ENCODE peak calls at places on chromosomes 16 and 17, in four cellular contexts. P is upper lobe of left lung, R is HepG2, G is K562. B is an unnamed sample.

GRCh38 chr16:53752566-53752965 is 48.6 kb downstream of the FTO start:
- ATAC-seq in G (no peak), R (no peak), P (no peak), B (no peak)

GRCh38 chr16:66107661-66108060 is 258.8 kb upstream of the CDH5 start:
- ATAC-seq in R (no peak), G (no peak), P (no peak), B (no peak)

GRCh38 chr17:70552230-70552981 is 383.1 kb downstream of the KCNJ2 start:
- ATAC-seq in R (peak), P (peak), G (no peak), B (no peak)

GRCh38 chr16:50467943-50468748 is 80.0 kb upstream of the NKD1 start:
- ATAC-seq in G (peak), P (peak), R (peak), B (peak)

GRCh38 chr16:59973966-59974365 is 1239.8 kb upstream of the GOT2 start:
- ATAC-seq in R (no peak), G (no peak), P (no peak), B (no peak)

GRCh38 chr17:35586569-35587073 is 501 bp upstream of the AP2B1 start:
- ATAC-seq in G (peak), R (no peak), P (peak), B (peak)

GRCh38 chr17:17605747-17606083 is 14.2 kb upstream of the PEMT start:
- ATAC-seq in P (peak), R (no peak), G (peak), B (no peak)

GRCh38 chr17:2011421-2012371 is 13.4 kb downstream of the RTN4RL1 start:
- ATAC-seq in R (no peak), G (no peak), P (peak), B (peak)

GRCh38 chr16:47728229-47728628 is 267.1 kb downstream of the PHKB start:
- ATAC-seq in G (no peak), P (no peak), R (no peak), B (no peak)

GRCh38 chr17:33200587-33200986 is 92.5 kb downstream of the ASIC2 start:
- ATAC-seq in R (no peak), P (no peak), G (peak), B (no peak)

GRCh38 chr17:60600490-60601431 is 768 bp downstream of the PPM1D start:
- ATAC-seq in G (peak), P (peak), R (peak), B (no peak)

GRCh38 chr17:43170140-43170765 is 761 bp upstream of the NBR1 start:
- ATAC-seq in G (peak), P (peak), R (peak), B (peak)
- TF ChIP-seq EP300 in G (peak), P (no peak), R (peak), B (no peak)

GRCh38 chr16:68298907-68299515 is 11.7 kb downstream of the SLC7A6OS start:
- ATAC-seq in R (peak), G (no peak), P (peak), B (peak)
- TF ChIP-seq POLR2AphosphoS5 in R (no peak), G (peak), P (no peak), B (peak)

DNA sequence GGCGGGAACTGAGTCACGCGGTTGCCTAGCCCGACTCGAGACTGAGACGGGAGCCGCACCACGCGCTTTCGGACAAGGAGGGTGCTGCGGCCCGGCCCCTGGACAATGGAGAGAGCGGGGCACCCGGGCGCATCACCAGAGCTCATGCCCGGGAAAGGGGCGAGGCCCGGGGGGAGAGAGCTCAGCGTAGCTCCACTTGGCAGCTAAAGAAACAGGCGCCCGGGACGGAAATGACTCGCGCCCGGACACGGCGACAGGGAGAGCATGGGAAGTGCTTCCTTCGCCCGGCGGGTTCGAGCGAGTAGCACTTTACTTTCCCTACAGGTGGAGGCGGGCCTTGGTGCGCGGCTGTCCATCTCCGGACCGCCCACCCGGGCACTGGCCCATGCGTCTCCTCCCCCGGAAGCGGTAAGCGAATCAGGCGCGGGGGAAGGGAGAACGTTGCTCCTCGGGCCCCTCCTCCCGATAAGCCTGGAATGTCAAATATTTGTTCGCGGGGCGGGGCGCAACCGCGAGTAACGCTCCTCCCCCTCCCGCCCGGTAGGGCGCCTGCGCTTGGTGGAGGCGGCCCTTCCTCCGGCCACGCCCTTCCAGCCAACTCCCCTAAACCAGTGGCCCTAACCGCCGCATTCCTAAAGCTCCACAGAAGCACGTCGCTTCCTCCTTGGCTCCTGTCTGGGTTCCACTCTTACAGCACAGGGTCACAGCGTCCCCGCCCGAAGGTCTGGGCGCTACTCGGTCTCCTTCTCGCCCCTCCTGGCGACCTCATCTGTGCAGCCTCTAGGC is 1.5 kb upstream of the ESRP2 start:
- ATAC-seq in P (peak), G (no peak), R (peak), B (peak)
- TF ChIP-seq EP300 in P (no peak), G (no peak), R (peak), B (no peak)

DNA sequence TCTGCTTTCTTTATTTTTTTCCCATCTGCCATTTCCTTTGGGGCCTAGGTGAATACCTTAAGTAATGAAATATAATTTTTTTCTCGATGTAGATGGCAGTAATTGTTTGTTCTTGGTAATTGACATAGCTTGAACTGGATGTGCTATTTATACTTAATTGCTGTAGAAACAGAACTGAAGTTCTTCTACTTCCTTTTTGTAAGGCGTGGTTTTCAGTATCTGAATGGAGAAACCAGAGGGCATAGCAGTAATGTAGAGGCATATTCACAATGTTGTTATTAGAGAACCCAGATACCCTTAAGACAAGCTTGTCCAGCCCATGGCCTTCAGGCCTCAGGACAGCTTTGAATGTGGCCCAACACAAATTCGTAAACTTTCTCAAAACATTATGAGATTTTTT is 16.4 kb downstream of the ATP6V0A1 start:
- ATAC-seq in P (no peak), R (no peak), G (no peak), B (no peak)
- TF ChIP-seq POLR2AphosphoS5 in P (no peak), R (no peak), G (no peak), B (no peak)

GRCh38 chr17:28811594-28812135 is 30.9 kb downstream of the FAM222B start:
- ATAC-seq in G (peak), R (peak), P (no peak), B (no peak)

GRCh38 chr17:28816540-28816939 is 26.1 kb downstream of the FAM222B start:
- ATAC-seq in G (no peak), P (no peak), R (no peak), B (no peak)

GRCh38 chr17:28810437-28810836 is 32.2 kb downstream of the FAM222B start:
- ATAC-seq in R (no peak), P (no peak), G (no peak), B (no peak)

GRCh38 chr17:28812980-28813377 is 29.6 kb downstream of the FAM222B start:
- ATAC-seq in R (no peak), P (no peak), G (no peak), B (no peak)

DNA sequence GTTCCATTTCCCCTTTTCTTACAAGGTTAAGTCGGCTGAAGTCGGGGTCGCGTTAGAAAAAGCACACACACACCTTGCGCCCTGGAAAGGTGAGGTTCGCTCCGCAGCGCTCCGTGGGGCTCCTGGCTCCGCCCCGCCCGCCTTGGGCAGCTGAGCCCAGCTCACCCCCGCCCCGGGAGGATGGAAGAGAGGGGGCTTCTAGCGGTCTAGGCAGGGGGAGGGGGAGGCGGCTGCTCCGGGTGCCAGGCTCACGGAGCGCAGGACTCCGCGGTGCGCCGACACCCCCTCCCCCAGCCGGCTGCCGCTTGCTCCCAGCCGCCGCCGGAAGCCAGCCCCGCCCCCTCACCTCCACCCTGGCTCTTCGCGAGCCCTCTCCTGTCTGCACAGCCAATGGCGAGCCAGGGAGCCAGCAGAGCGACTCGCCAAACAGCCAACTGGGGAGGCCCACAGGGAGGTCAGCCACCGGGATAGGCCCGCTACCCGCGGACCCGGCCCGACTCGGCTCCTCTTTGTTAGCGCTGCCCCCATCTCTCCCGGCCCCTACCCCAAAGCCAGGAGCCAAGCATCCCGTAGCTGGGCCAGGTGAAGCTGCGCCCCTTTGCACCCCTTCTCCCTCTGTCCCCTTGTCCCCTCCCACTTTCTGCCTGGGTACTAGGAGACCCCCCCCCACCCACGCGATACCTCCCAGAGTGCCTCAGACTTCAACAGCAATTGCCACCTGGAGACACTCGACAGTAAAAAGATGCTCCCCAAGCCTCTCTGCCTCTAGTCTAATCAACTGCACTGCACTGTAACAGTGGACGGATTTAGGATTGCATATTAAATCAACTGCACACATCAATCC is 30.2 kb downstream of the FAM222B start:
- ATAC-seq in G (peak), P (peak), R (peak), B (peak)
- TF ChIP-seq EP300 in G (peak), P (no peak), R (no peak), B (no peak)

GRCh38 chr16:30184430-30185140 is 1.2 kb downstream of the CORO1A start:
- ATAC-seq in G (no peak), R (peak), P (no peak), B (no peak)
- TF ChIP-seq POLR2AphosphoS5 in G (no peak), R (no peak), P (no peak), B (no peak)

GRCh38 chr16:79195948-79196347 is 404.6 kb downstream of the MAF start:
- ATAC-seq in R (no peak), G (no peak), P (no peak), B (no peak)

GRCh38 chr16:79191933-79192332 is 408.6 kb downstream of the MAF start:
- ATAC-seq in P (no peak), R (no peak), G (no peak), B (no peak)

GRCh38 chr16:79190542-79190941 is 410.0 kb downstream of the MAF start:
- ATAC-seq in R (no peak), G (no peak), P (no peak), B (no peak)

GRCh38 chr16:79194291-79194690 is 406.2 kb downstream of the MAF start:
- ATAC-seq in R (no peak), G (no peak), P (no peak), B (no peak)

DNA sequence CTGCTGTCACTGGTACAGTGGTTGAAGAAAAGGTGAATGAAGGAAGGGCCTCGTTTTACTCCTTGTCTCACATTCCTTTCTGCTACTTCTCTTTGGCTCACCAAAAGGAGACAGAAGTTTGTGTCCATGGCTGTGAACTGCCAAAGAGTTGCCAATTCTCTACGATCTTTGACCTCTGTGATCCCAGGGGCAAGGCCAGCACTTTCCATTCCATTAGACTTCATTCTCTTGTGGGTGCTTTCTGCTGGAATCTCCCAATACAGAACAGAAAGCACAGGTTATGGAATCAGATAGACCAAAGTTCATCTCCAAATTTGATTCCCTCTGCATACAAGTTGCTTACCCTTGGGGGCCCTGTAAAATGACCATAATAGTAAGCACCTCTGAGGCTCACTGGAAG is 407.6 kb downstream of the MAF start:
- ATAC-seq in G (no peak), P (no peak), R (no peak), B (no peak)
- TF ChIP-seq EP300 in G (no peak), P (no peak), R (no peak), B (no peak)

DNA sequence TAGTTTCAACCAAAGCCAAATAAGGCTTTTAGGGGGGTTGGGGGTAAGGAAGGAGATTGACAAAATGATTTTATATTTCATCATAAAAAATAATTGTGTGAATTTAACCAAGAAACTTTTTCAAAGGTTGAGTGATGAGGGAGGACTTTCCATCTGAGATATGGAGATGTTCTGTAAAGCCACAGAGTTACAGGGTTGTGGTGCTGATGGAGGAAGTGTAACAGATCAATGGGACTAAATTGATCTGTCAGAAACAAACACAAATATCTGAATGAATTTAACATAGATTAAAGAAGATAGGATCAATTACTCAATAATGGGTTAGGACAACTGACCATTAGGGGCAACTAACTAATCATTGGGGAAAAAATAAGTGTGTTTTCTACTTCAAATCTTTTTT is 14.2 kb upstream of the PIK3R5 start:
- ATAC-seq in P (no peak), G (no peak), R (no peak), B (no peak)
- TF ChIP-seq POLR2AphosphoS5 in P (no peak), G (no peak), R (no peak), B (no peak)

B was measured in gastroesophageal sphincter.